ENCODE peak calls at places on chromosomes 3 and 15, in seven cellular contexts. V, F, L, U, E, J and H are unnamed samples.

GRCh38 chr3:39150170-39150802 is 3.1 kb downstream of the CSRNP1 start:
- DNase-seq in V (no peak), F (no peak), L (no peak), U (no peak), E (no peak), J (peak; percentile 55), H (no peak)

GRCh38 chr3:138479355-138479964 is 45.0 kb downstream of the ESYT3 start:
- DNase-seq in V (no peak), F (peak; percentile 50), L (peak; percentile 38), U (no peak), E (no peak), J (peak; percentile 69), H (peak; percentile 25)

GRCh38 chr15:94670436-94671034 is 439.2 kb downstream of the MCTP2 start:
- DNase-seq in V (no peak), F (peak; percentile 39), L (peak; percentile 30), U (no peak), E (no peak), J (peak; percentile 57), H (peak; percentile 25)

GRCh38 chr3:192830279-192831110 is 87.2 kb downstream of the MB21D2 start:
- DNase-seq in V (no peak), F (no peak), L (no peak), U (no peak), E (no peak), J (no peak), H (no peak)

GRCh38 chr3:194686816-194687637 is 1.3 kb downstream of the FAM43A start:
- DNase-seq in V (no peak), F (no peak), L (no peak), U (no peak), E (peak; percentile 22), J (peak; percentile 78), H (no peak)

GRCh38 chr3:71718069-71718468 is 7.1 kb downstream of the EIF4E3 start:
- DNase-seq in V (no peak), F (no peak), L (no peak), U (no peak), E (no peak), J (no peak), H (no peak)

GRCh38 chr3:194782767-194783404 is 97.2 kb downstream of the FAM43A start:
- DNase-seq in V (no peak), F (peak; percentile 51), L (no peak), U (no peak), E (no peak), J (no peak), H (no peak)

GRCh38 chr15:101025896-101026631 is 106.9 kb downstream of the LRRK1 start:
- DNase-seq in V (no peak), F (no peak), L (no peak), U (no peak), E (no peak), J (no peak), H (no peak)

GRCh38 chr3:9779721-9780450 is 10.1 kb upstream of the CAMK1 start:
- DNase-seq in V (peak; percentile 59), F (no peak), L (no peak), U (no peak), E (no peak), J (no peak), H (no peak)

GRCh38 chr3:128190501-128190900 is 37.2 kb downstream of the EEFSEC start:
- DNase-seq in V (no peak), F (no peak), L (no peak), U (no peak), E (no peak), J (no peak), H (no peak)

GRCh38 chr15:66800584-66801235 is 98.7 kb downstream of the SMAD6 start:
- DNase-seq in V (no peak), F (no peak), L (no peak), U (no peak), E (no peak), J (no peak), H (no peak)

DNA sequence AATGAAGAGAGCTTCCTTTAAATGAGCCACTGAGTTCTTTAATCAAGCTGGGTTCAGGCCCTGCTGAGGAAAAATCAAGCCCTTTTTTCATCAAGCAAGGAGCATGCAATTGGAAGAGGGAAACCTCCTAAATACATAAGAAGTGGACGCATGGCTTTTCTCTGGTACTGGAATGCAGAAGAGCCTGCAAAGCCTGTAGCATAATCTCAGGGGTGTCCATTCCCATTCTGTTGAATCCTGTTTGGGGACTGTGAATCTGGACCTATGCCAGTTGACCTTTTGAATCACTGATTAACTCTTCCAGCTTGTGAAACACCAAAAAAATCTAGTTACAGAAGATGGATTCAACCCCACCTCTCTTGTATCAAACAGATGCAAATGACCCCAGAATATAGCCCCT is 35.3 kb upstream of the VGLL3 start:
- DNase-seq in V (no peak), F (no peak), L (no peak), U (no peak), E (no peak), J (no peak), H (no peak)
- TF ChIP-seq POLR2AphosphoS5 in V (no peak), F (no peak), L (no peak), U (no peak), E (no peak), J (no peak), H (no peak)

DNA sequence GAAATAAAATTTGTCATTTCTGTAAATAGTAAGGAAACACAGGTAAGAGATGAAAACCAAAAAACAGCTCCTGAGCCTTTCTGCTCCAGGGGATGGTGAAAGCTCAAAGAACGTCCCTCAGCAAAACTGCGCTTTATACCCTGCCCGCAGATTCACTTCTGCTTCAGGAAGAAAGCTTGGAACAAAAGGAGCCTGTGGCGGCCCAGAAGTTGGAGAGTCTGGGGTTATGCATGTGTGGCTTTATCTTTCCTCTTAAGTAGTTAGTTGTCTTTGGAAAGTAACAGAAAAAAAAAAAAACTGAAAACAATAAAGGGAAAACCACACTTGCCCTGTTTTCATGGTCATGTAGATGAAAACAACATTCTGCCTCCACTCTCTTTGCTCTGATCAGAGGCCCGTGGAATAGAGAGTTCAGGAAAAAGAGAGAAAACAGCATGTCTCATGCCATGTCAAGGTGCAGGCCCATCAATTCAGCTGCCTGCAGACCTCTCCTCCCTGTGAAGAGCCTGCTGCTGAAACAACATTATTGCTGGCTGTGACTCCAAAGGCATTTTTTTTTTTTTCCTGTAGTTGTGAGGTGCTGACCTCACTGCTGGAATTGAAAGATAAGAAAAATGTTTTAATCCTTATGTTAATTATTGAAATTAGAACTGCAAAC is 108.2 kb upstream of the ZNF385D start:
- DNase-seq in V (no peak), F (no peak), L (no peak), U (no peak), E (no peak), J (no peak), H (no peak)
- TF ChIP-seq TAF1 in V (no peak), F (no peak), L (no peak), U (no peak), E (no peak), J (no peak), H (no peak)

DNA sequence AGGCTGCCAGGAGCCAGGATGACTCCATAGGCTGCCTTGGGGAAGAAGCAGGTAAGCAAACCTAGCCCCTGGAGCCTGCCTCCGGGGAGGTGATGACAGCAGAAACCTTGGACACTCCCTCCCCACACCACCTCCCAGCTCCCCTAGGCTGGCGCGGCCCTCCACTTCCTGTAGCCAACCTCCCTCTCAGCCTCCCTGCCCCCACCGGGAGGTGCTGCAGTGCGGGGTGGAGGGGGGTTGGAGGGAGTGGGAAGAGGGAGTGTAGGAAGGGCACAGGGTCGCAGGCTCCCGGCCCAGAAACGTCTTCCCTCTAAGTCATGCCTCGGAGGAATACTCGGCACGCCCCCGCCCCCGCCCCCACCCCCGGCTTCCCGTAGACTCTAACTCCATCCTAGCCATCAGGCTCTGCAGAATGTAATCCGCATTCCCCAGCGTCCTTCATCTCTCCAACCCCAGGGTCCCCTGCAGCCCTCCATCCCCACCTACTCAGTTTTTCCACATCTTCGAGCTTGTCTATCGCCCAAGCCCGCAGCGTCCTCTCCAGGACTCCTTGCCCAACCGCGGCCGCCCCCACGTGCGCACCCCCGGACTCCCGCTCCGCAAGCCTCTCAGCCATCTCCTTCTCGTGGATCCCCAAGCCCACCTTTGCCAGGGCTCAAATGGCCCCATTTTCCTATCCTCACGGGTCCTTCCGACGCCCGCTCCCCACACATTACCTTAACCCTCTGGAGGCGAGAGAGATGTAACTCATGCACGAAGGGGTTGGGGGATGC is 539 bp downstream of the LPCAT4 start:
- DNase-seq in V (no peak), F (peak; percentile 50), L (peak; percentile 71), U (peak; percentile 78), E (no peak), J (peak; percentile 80), H (no peak)
- TF ChIP-seq POLR2AphosphoS5 in V (no peak), F (no peak), L (no peak), U (no peak), E (no peak), J (no peak), H (no peak)

GRCh38 chr3:113660901-113661300 is 35.5 kb downstream of the USF3 start:
- DNase-seq in V (no peak), F (no peak), L (no peak), U (no peak), E (no peak), J (no peak), H (no peak)
- TF ChIP-seq TAF1 in V (no peak), F (no peak), L (no peak), U (no peak), E (no peak), J (no peak), H (no peak)

GRCh38 chr15:78077053-78077859 is at the start of gene TBC1D2B:
- DNase-seq in V (no peak), F (no peak), L (peak; percentile 93), U (no peak), E (peak; percentile 82), J (peak; percentile 94), H (peak; percentile 81)
- TF ChIP-seq POLR2AphosphoS5 in V (no peak), F (no peak), L (no peak), U (no peak), E (no peak), J (no peak), H (no peak)